ENCODE peak calls at places on chromosomes 1 and 21, in ten cellular contexts. T is cardiac fibroblast; G is cardiac muscle cell; P is body of pancreas; R is brain microvascular endothelial cell; Q is AG09319; F is right atrium auricular region; N is CD4-positive, alpha-beta T cell; I is hepatocyte; Y is A549. S is an unnamed sample.

GRCh38 chr1:155976913-155977606 is 1.3 kb downstream of the ARHGEF2 start:
- DNase-seq in T (no peak), G (no peak), P (no peak), R (no peak), Q (no peak), F (no peak), N (no peak), I (no peak), Y (no peak), S (no peak)

GRCh38 chr1:34212673-34213072 is 36.0 kb downstream of the C1orf94 start:
- DNase-seq in T (no peak), G (no peak), P (no peak), R (no peak), Q (no peak), F (no peak), N (no peak), I (no peak), Y (no peak), S (no peak)

GRCh38 chr1:239814306-239814881 is 277.3 kb upstream of the FMN2 start:
- DNase-seq in T (peak), G (peak), P (no peak), R (peak), Q (peak), F (no peak), N (no peak), I (peak), Y (peak), S (peak)

GRCh38 chr1:65159801-65160523 is 12.0 kb downstream of the AK4 start:
- DNase-seq in T (no peak), G (no peak), P (no peak), R (no peak), Q (no peak), F (no peak), N (no peak), I (no peak), Y (no peak), S (no peak)

GRCh38 chr1:230112131-230112701 is 45.2 kb downstream of the GALNT2 start:
- DNase-seq in T (no peak), G (no peak), P (no peak), R (no peak), Q (no peak), F (no peak), N (no peak), I (no peak), Y (no peak), S (no peak)

GRCh38 chr1:77282866-77283539 is 1.2 kb downstream of the AK5 start:
- DNase-seq in T (peak), G (peak), P (no peak), R (no peak), Q (no peak), F (no peak), N (peak), I (peak), Y (no peak), S (peak)

GRCh38 chr1:69305621-69306020 is 262.1 kb upstream of the LRRC7 start:
- DNase-seq in T (no peak), G (no peak), P (no peak), R (no peak), Q (no peak), F (no peak), N (no peak), I (no peak), Y (no peak), S (no peak)

GRCh38 chr1:165434264-165434663 is 10.7 kb downstream of the RXRG start:
- DNase-seq in T (no peak), G (no peak), P (no peak), R (no peak), Q (no peak), F (no peak), N (no peak), I (no peak), Y (no peak), S (no peak)

GRCh38 chr1:9767964-9768668 is 55.6 kb downstream of the CLSTN1 start:
- DNase-seq in T (no peak), G (no peak), P (no peak), R (no peak), Q (no peak), F (no peak), N (no peak), I (no peak), Y (no peak), S (no peak)

GRCh38 chr1:187074445-187075045 is 245.8 kb downstream of the PLA2G4A start:
- DNase-seq in T (no peak), G (no peak), P (no peak), R (no peak), Q (no peak), F (no peak), N (no peak), I (no peak), Y (no peak), S (no peak)

GRCh38 chr1:18721776-18722175 is 91.1 kb downstream of the PAX7 start:
- DNase-seq in T (no peak), G (no peak), P (no peak), R (no peak), Q (no peak), F (no peak), N (no peak), I (no peak), Y (no peak), S (no peak)

GRCh38 chr1:4613606-4614370 is 40.6 kb upstream of the AJAP1 start:
- DNase-seq in T (no peak), G (no peak), P (no peak), R (no peak), Q (no peak), F (no peak), N (no peak), I (no peak), Y (no peak), S (no peak)

GRCh38 chr21:44947930-44948331 is 8.1 kb downstream of the SLX9 start:
- DNase-seq in T (no peak), G (no peak), P (peak), R (no peak), Q (no peak), F (no peak), N (no peak), I (no peak), Y (no peak), S (no peak)

GRCh38 chr21:15285567-15285966 is 220.8 kb upstream of the NRIP1 start:
- DNase-seq in T (no peak), G (no peak), P (no peak), R (no peak), Q (no peak), F (no peak), N (no peak), I (no peak), Y (no peak), S (no peak)

GRCh38 chr1:81799939-81800740 is 594 bp upstream of the ADGRL2 start:
- DNase-seq in T (peak), G (peak), P (peak), R (peak), Q (peak), F (no peak), N (no peak), I (peak), Y (no peak), S (peak)

GRCh38 chr1:55015123-55015522 is 16.4 kb downstream of the BSND start:
- DNase-seq in T (no peak), G (no peak), P (no peak), R (no peak), Q (no peak), F (no peak), N (no peak), I (no peak), Y (no peak), S (no peak)

DNA sequence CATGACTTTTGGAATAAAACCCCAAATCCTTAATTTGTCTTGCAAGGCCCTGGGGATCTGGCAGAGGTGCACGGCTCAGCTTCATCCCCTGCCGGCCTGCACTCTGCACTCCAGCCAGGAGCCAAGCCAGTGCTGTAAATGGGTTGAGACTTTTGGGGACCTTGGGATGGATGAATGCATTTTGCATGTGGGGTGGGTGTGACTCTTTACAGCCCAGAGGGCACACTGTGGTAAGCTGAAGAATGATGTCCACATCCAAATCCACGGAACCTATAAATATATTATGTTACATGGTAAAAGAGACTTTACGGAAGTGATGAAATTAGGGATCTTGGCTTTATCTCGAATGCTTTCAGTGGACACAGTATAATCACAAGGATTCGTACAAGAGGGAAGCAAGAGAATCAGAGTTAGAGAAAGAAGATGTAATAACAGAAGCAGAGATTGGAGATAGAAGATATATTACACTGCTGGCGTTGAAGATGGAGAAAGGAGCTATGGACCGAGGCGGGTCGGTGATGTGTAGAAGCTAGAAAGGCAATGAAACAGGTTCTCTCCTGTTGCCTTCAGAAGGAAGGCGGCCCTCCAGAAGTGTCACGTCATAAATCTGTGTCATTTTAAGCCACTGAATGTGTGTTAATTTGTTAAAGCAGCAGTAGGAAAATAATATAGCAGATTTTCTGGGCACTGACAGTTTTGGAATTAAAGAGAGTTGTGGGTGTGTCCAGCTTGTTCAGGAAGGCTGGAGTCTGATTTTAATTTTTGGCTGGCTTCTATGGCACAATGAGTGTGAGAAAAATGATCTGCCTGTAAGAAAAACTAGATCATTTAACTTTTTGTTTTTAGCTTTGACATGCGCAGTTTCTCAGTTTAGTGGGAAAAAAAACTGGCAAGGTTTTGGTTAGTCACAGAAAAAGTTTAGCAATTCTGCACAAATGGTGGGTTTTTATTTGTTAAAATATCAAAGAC is 177.6 kb downstream of the EDEM3 start:
- DNase-seq in T (no peak), G (no peak), P (no peak), R (no peak), Q (no peak), F (no peak), N (no peak), I (no peak), Y (no peak), S (no peak)
- TF ChIP-seq CTCF in T (no peak), G (no peak), P (no peak), R (no peak), Q (peak), F (no peak), N (no peak), I (no peak), Y (no peak), S (no peak)

GRCh38 chr21:26489781-26490180 is 83.3 kb downstream of the CYYR1 start:
- DNase-seq in T (no peak), G (no peak), P (no peak), R (no peak), Q (no peak), F (no peak), N (no peak), I (no peak), Y (no peak), S (no peak)
- TF ChIP-seq CTCF in T (no peak), G (no peak), P (no peak), R (peak), Q (no peak), F (no peak), N (no peak), I (no peak), Y (no peak), S (no peak)

GRCh38 chr1:87989346-87989745 is 660.7 kb downstream of the LMO4 start:
- DNase-seq in T (no peak), G (no peak), P (no peak), R (no peak), Q (no peak), F (no peak), N (no peak), I (no peak), Y (no peak), S (no peak)

GRCh38 chr1:87981810-87982209 is 653.1 kb downstream of the LMO4 start:
- DNase-seq in T (no peak), G (no peak), P (no peak), R (no peak), Q (no peak), F (no peak), N (no peak), I (no peak), Y (no peak), S (no peak)

GRCh38 chr1:87985071-87985470 is 656.4 kb downstream of the LMO4 start:
- DNase-seq in T (no peak), G (no peak), P (no peak), R (no peak), Q (no peak), F (no peak), N (no peak), I (no peak), Y (no peak), S (no peak)

GRCh38 chr1:87983841-87984240 is 655.2 kb downstream of the LMO4 start:
- DNase-seq in T (peak), G (peak), P (no peak), R (no peak), Q (no peak), F (no peak), N (no peak), I (no peak), Y (no peak), S (no peak)

DNA sequence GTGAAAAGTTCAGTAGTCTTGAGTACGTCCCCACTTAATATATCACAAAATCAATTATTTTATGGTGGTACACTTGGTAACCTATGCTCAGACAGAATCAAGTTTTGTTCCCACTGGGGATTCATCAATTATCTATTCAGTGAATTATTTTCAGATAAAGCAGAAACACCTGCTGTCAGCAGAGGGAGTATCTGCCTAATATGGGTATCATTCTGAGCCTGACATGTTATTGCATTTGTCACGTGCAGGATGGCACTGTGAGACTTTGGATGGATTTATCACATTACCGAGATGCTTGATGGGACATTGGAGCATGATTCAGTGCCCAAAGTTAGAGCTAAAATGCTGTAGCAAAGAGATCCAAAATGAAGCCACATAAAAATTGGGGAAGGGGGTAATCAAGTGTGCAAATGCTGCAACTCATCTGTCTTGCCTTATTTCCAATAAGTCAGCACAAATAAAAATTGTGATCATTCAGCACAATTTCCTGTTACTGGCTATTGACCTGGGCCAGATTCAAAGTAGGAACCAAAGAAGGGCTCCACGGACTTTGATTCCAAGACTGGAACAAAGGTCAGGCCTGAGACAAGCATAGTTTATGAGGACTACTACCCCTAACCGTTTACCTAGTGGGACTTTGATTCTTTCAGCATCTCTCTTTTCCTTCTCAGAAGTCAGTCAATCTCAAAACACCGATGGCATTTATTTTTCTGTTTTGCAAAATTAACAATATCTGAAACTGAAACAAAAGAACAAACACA is 657.7 kb downstream of the LMO4 start:
- DNase-seq in T (no peak), G (no peak), P (no peak), R (no peak), Q (no peak), F (no peak), N (no peak), I (no peak), Y (no peak), S (no peak)
- TF ChIP-seq CTCF in T (no peak), G (no peak), P (no peak), R (no peak), Q (no peak), F (no peak), N (no peak), I (peak), Y (peak), S (no peak)

DNA sequence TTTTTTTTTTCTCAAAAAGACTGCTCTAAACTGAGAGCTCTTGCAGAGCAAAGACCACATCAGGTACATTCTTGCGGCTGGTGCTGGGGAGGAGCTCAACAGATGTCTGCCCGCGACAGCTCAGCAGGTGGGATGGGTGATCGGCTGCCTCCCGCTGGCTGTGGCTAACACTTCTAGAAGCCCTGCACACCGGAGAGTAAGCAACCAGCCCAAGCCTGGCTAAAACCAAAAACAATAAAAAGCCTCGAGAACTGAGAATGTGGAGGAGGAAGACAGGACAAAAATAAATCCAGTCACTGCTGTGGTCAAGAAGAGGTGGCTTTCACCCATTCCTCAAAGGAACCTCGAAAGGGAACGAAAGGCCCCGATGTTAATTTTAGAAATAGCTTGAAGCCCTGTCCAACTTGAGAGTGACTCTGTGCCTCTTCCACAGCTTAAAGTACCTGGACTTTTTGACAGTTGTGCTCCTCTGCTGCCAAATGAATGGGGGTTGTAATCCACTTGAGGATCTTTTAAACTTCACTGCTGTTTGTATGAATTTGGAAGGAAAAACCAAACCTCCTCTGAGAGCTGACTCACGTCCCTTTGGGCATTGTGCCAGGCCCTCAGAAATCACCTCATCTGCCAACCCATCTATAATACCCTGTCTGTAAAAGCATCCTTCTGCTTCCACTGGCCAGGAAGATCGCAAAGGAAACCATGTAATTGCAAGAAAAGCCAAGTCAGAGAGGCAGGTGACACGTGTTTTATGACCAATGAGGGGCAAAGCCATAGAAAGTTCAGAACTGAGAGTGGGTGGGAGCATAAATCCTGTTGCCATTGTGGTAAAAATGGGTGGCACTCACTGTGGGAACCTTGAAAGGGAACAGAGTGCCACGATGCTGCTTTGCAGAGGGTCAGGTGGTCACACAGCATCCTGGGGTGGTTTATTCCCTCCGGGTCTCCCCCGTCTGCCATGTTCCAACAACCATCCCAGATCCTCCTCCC is 78.5 kb downstream of the KCNN3 start:
- DNase-seq in T (peak), G (peak), P (no peak), R (peak), Q (no peak), F (no peak), N (peak), I (peak), Y (no peak), S (no peak)
- TF ChIP-seq CTCF in T (no peak), G (no peak), P (no peak), R (no peak), Q (no peak), F (no peak), N (peak), I (no peak), Y (no peak), S (no peak)

GRCh38 chr1:25754421-25755195 is 45.4 kb upstream of the SELENON start:
- DNase-seq in T (no peak), G (no peak), P (no peak), R (no peak), Q (no peak), F (no peak), N (no peak), I (no peak), Y (no peak), S (no peak)
- TF ChIP-seq CTCF in T (no peak), G (no peak), P (no peak), R (no peak), Q (no peak), F (no peak), N (peak), I (no peak), Y (no peak), S (no peak)

GRCh38 chr21:33196956-33197374 is 32.8 kb upstream of the IFNAR2 start:
- DNase-seq in T (peak), G (peak), P (peak), R (peak), Q (no peak), F (peak), N (peak), I (peak), Y (peak), S (peak)

GRCh38 chr21:33197546-33197945 is 32.2 kb upstream of the IFNAR2 start:
- DNase-seq in T (peak), G (peak), P (no peak), R (no peak), Q (no peak), F (no peak), N (no peak), I (no peak), Y (no peak), S (no peak)

GRCh38 chr21:33198346-33199135 is 31.2 kb upstream of the IFNAR2 start:
- DNase-seq in T (peak), G (peak), P (no peak), R (no peak), Q (no peak), F (peak), N (no peak), I (no peak), Y (no peak), S (no peak)

GRCh38 chr21:33201945-33202344 is 27.8 kb upstream of the IFNAR2 start:
- DNase-seq in T (peak), G (no peak), P (no peak), R (no peak), Q (no peak), F (no peak), N (no peak), I (no peak), Y (no peak), S (no peak)

DNA sequence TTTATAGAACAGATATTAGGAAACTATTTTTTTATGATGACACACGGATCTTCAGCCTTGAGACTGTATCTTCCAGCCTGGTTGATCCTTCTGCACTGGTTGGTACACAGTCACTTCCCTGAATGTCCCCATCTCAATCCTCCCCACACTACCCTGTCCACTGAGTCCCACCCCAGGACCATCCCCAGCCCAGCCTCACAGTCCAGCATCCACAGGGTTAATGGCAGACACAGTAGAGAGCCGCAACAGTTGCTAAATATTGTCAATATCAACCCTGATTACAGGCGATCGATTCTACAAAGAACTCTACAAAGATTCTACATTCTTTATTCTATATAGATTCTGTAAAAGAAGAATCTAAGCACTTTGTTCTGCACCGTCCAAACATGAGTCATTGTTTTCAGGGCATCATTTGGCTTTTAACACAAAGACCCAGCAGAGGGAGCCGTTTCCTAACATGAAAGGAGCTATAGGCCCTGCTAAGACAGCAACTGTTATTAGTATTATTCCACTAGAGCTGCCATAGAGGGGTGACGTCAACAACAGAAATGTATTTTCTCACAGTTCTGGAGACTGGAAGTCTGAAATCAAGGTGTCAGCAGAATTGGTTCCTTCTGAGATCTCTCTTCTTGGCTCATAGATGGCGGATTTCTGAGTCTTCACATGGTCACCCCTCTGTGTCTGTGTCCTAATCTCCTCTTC is 30.1 kb upstream of the IFNAR2 start:
- DNase-seq in T (peak), G (peak), P (peak), R (peak), Q (peak), F (peak), N (peak), I (peak), Y (peak), S (peak)
- TF ChIP-seq CTCF in T (peak), G (peak), P (peak), R (peak), Q (peak), F (peak), N (peak), I (peak), Y (peak), S (peak)